ENCODE peak calls at places on chromosome 11, in six cellular contexts. C is IMR-90, S is mesenchymal stem cell, Y is H1, G is H9, J is neuronal stem cell. O is an unnamed sample.

GRCh38 chr11:200224-201003 is 6.8 kb downstream of the BET1L start:
- DNase-seq in Y (no peak), S (no peak), J (no peak), C (no peak), G (no peak), O (no peak)

GRCh38 chr11:122150484-122151124 is 34.6 kb upstream of the BLID start:
- DNase-seq in Y (no peak), G (no peak), J (no peak), C (no peak), S (no peak), O (no peak)

GRCh38 chr11:96299155-96299883 is 43.7 kb downstream of the MAML2 start:
- DNase-seq in C (no peak), J (no peak), S (no peak), G (no peak), Y (no peak), O (no peak)

GRCh38 chr11:102347526-102348331 is 715 bp downstream of the BIRC2 start:
- DNase-seq in C (peak; percentile 29), S (peak; percentile 65), J (peak; percentile 2), G (no peak), Y (no peak), O (peak; percentile 69)

GRCh38 chr11:8784936-8785335 is 102.3 kb downstream of the RPL27A start:
- DNase-seq in S (no peak), G (no peak), Y (no peak), J (no peak), C (no peak), O (no peak)

GRCh38 chr11:63663809-63664208 is 7.4 kb downstream of the ATL3 start:
- DNase-seq in S (peak; percentile 55), Y (no peak), C (peak; percentile 80), G (no peak), J (no peak), O (no peak)

GRCh38 chr11:126484266-126484665 is 128.8 kb downstream of the ST3GAL4 start:
- DNase-seq in S (peak; percentile 52), J (no peak), Y (no peak), C (peak; percentile 94), G (no peak), O (no peak)

GRCh38 chr11:93166867-93167266 is 30.9 kb downstream of the SLC36A4 start:
- DNase-seq in C (no peak), G (no peak), Y (no peak), S (no peak), J (no peak), O (no peak)

GRCh38 chr11:72712168-72712721 is 38.0 kb upstream of the PDE2A start:
- DNase-seq in Y (no peak), C (no peak), S (peak; percentile 18), G (no peak), J (no peak), O (no peak)

GRCh38 chr11:122093731-122094130 is 22.3 kb downstream of the BLID start:
- DNase-seq in G (no peak), S (peak; percentile 55), J (no peak), C (peak; percentile 83), Y (no peak), O (no peak)

GRCh38 chr11:60985991-60986915 is 14.8 kb downstream of the CD6 start:
- DNase-seq in G (no peak), J (no peak), S (no peak), C (peak; percentile 46), Y (no peak), O (no peak)

GRCh38 chr11:33847251-33847650 is 44.6 kb downstream of the LMO2 start:
- DNase-seq in C (no peak), Y (no peak), S (no peak), J (no peak), G (no peak), O (no peak)

GRCh38 chr11:63763506-63764200 is 4.9 kb downstream of the ZFTA start:
- DNase-seq in S (no peak), C (no peak), G (peak; percentile 91), Y (no peak), J (peak; percentile 76), O (no peak)

GRCh38 chr11:19367051-19367709 is 126.4 kb upstream of the E2F8 start:
- DNase-seq in C (peak; percentile 85), G (no peak), Y (no peak), S (no peak), J (no peak), O (no peak)

GRCh38 chr11:82085493-82085892 is 648.2 kb downstream of the FAM181B start:
- DNase-seq in C (no peak), Y (no peak), G (no peak), S (no peak), J (no peak), O (no peak)

GRCh38 chr11:130340671-130341319 is 26.1 kb upstream of the ZBTB44 start:
- DNase-seq in C (peak; percentile 2), G (no peak), Y (no peak), S (no peak), J (no peak), O (no peak)

GRCh38 chr11:114163830-114164401 is 104.4 kb downstream of the ZBTB16 start:
- DNase-seq in Y (no peak), C (no peak), G (no peak), S (peak; percentile 39), J (no peak), O (no peak)

GRCh38 chr11:86954288-86955110 is 696 bp downstream of the FZD4 start:
- DNase-seq in G (peak; percentile 64), J (no peak), S (peak; percentile 18), C (no peak), Y (no peak), O (no peak)

GRCh38 chr11:6249822-6250555 is 9.6 kb upstream of the CCKBR start:
- DNase-seq in J (no peak), S (peak; percentile 64), G (no peak), C (peak; percentile 85), Y (no peak), O (peak; percentile 95)

GRCh38 chr11:78424334-78425270 is 7.0 kb upstream of the GAB2 start:
- DNase-seq in C (peak; percentile 73), G (no peak), S (peak; percentile 69), Y (no peak), J (no peak), O (no peak)

GRCh38 chr11:68855205-68855978 is 13.7 kb upstream of the CPT1A start:
- DNase-seq in G (peak; percentile 72), C (peak; percentile 55), Y (no peak), J (no peak), S (no peak), O (no peak)

GRCh38 chr11:47201015-47201414 is 13.8 kb upstream of the DDB2 start:
- DNase-seq in Y (no peak), G (no peak), J (no peak), S (no peak), C (no peak), O (no peak)

GRCh38 chr11:115459563-115459962 is 44.7 kb downstream of the CADM1 start:
- DNase-seq in J (no peak), Y (no peak), S (no peak), C (peak; percentile 78), G (no peak), O (no peak)

GRCh38 chr11:65440831-65441499 is 18.4 kb downstream of the NEAT1 start:
- DNase-seq in S (peak; percentile 78), C (peak; percentile 43), Y (no peak), G (no peak), J (no peak), O (peak; percentile 49)

DNA sequence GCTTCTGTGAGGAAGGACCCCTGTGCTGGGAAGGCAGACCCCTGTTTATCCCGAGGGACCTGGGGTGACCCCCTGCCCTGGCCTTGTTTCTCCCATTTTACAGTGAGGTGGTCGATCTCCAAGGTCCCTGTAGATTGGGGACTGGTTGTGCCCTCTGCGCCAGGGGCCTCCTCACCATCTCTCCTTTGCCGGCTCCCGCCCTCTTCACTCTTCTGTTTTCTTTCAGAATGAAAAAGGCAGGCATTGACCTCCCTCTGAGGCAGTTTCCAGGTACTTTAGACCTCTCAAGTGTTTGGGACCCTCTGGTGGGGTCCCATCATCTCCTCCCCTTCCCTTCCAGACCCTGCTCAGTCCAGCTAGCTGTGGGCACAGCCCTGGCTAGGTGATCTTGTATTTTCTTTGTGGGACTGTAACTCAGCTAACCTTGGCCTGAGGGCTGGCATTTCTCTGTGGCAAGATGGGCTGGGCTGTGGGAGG is 1.5 kb downstream of the SERPINH1 start:
- DNase-seq in Y (no peak), C (no peak), S (no peak), J (no peak), G (no peak), O (peak; percentile 77)
- H2BK120ac ChIP-seq in Y (peak overlapping the region; percentile 73), C (peak overlapping the region; percentile 31), S (peak overlapping the region; percentile 1), J (peak overlapping the region; percentile 35), G (peak overlapping the region; percentile 70), O (peak overlapping the region; percentile 78)

GRCh38 chr11:116689413-116690127 is 83.2 kb downstream of the BUD13 start:
- DNase-seq in S (no peak), G (no peak), C (no peak), Y (no peak), J (no peak), O (no peak)

GRCh38 chr11:116690623-116691022 is 82.2 kb downstream of the BUD13 start:
- DNase-seq in Y (no peak), J (no peak), S (no peak), C (no peak), G (no peak), O (no peak)

GRCh38 chr11:116688202-116688540 is 84.6 kb downstream of the BUD13 start:
- DNase-seq in S (no peak), G (no peak), C (no peak), Y (no peak), J (no peak), O (no peak)

GRCh38 chr11:116686891-116687290 is 85.9 kb downstream of the BUD13 start:
- DNase-seq in C (no peak), S (no peak), G (no peak), J (no peak), Y (no peak), O (no peak)

GRCh38 chr11:116687458-116688201 is 85.2 kb downstream of the BUD13 start:
- DNase-seq in G (peak; percentile 92), J (peak; percentile 49), C (no peak), S (no peak), Y (peak; percentile 58), O (no peak)
- H2AK5ac ChIP-seq in G (no peak overlapping the region), J (no peak overlapping the region), C (no peak overlapping the region), S (no peak overlapping the region), Y (peak overlapping the region; percentile 100), O (no peak overlapping the region)

DNA sequence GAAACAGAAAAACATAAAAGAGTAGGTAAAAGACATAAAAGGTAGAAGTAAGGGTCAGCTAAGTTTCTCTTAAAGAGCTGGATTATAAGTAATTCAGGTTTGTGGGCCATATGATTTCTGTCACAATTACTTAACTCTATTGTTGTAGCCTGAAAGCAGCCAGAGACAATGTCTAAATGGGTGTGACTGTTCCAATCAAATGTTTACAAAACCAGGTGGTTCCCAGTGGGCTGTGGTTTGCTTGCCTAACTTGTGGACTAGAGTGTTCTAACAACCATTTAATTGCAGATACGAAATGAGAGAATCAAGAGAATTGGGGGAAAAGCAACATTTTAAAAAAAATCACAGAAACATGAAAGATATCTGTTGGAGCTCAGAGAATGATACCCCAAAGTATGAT is 22.6 kb downstream of the OR6M1 start:
- DNase-seq in G (no peak), J (no peak), C (no peak), Y (no peak), S (no peak), O (no peak)
- H2BK120ac ChIP-seq in G (no peak overlapping the region), J (no peak overlapping the region), C (no peak overlapping the region), Y (no peak overlapping the region), S (no peak overlapping the region), O (no peak overlapping the region)

GRCh38 chr11:118884613-118885274 is 1.1 kb downstream of the CXCR5 start:
- DNase-seq in Y (no peak), S (no peak), C (no peak), G (no peak), J (no peak), O (no peak)
- H2AK5ac ChIP-seq in Y (no peak overlapping the region), S (peak overlapping the region; percentile 56), C (no peak overlapping the region), G (no peak overlapping the region), J (no peak overlapping the region), O (no peak overlapping the region)

GRCh38 chr11:36033936-36034335 is 90.1 kb downstream of the LDLRAD3 start:
- DNase-seq in Y (no peak), S (no peak), J (no peak), C (no peak), G (no peak), O (no peak)
- H2BK120ac ChIP-seq in Y (peak overlapping the region; percentile 62), S (no peak overlapping the region), J (no peak overlapping the region), C (peak overlapping the region; percentile 32), G (no peak overlapping the region), O (peak overlapping the region; percentile 100)